ENCODE peak calls at places on chromosomes 6 and 20, in ten cellular contexts. A, I, V, R, H, G, B, X, P and L are unnamed samples.

GRCh38 chr20:2005831-2006426 is 12.1 kb upstream of the PDYN start:
- DNase-seq in A (peak), I (peak), V (peak), R (peak), H (peak), G (peak), B (peak), X (peak), P (peak), L (peak)

GRCh38 chr6:52333840-52334200 is 28.1 kb upstream of the PAQR8 start:
- DNase-seq in A (no peak), I (no peak), V (no peak), R (no peak), H (no peak), G (no peak), B (no peak), X (no peak), P (no peak), L (no peak)

GRCh38 chr6:85676086-85676729 is 33.5 kb upstream of the SYNCRIP start:
- DNase-seq in A (no peak), I (no peak), V (no peak), R (no peak), H (no peak), G (no peak), B (no peak), X (no peak), P (no peak), L (no peak)

GRCh38 chr6:34671801-34672656 is 24.5 kb downstream of the ILRUN start:
- DNase-seq in A (no peak), I (no peak), V (no peak), R (no peak), H (peak), G (no peak), B (no peak), X (no peak), P (no peak), L (no peak)

GRCh38 chr20:43941476-43942212 is 27.0 kb downstream of the TOX2 start:
- DNase-seq in A (no peak), I (no peak), V (no peak), R (no peak), H (peak), G (no peak), B (no peak), X (no peak), P (no peak), L (no peak)

GRCh38 chr6:154319231-154319858 is 37.3 kb downstream of the IPCEF1 start:
- DNase-seq in A (peak), I (no peak), V (peak), R (no peak), H (no peak), G (no peak), B (no peak), X (no peak), P (peak), L (no peak)

GRCh38 chr20:18728165-18728866 is 85.3 kb upstream of the SCP2D1 start:
- DNase-seq in A (no peak), I (no peak), V (no peak), R (no peak), H (no peak), G (no peak), B (no peak), X (no peak), P (no peak), L (no peak)

GRCh38 chr6:89243331-89243629 is 26.1 kb upstream of the GABRR1 start:
- DNase-seq in A (no peak), I (no peak), V (no peak), R (no peak), H (no peak), G (no peak), B (no peak), X (no peak), P (no peak), L (no peak)

GRCh38 chr20:35001596-35002362 is 46.1 kb downstream of the MYH7B start:
- DNase-seq in A (no peak), I (no peak), V (no peak), R (no peak), H (no peak), G (no peak), B (no peak), X (peak), P (no peak), L (no peak)
- TF ChIP-seq CTCF in A (peak), I (no peak), V (peak), R (no peak), H (peak), G (peak), B (no peak), X (peak), P (peak), L (peak)

GRCh38 chr6:133040025-133040838 is 200.9 kb upstream of the EYA4 start:
- DNase-seq in A (no peak), I (peak), V (no peak), R (no peak), H (no peak), G (no peak), B (no peak), X (no peak), P (peak), L (no peak)
- TF ChIP-seq CTCF in A (peak), I (no peak), V (peak), R (no peak), H (no peak), G (peak), B (no peak), X (peak), P (peak), L (peak)

GRCh38 chr20:51810155-51811039 is 8.1 kb upstream of the SALL4 start:
- DNase-seq in A (no peak), I (no peak), V (no peak), R (no peak), H (no peak), G (no peak), B (no peak), X (no peak), P (no peak), L (no peak)
- TF ChIP-seq CTCF in A (no peak), I (peak), V (no peak), R (no peak), H (no peak), G (peak), B (no peak), X (no peak), P (peak), L (peak)

DNA sequence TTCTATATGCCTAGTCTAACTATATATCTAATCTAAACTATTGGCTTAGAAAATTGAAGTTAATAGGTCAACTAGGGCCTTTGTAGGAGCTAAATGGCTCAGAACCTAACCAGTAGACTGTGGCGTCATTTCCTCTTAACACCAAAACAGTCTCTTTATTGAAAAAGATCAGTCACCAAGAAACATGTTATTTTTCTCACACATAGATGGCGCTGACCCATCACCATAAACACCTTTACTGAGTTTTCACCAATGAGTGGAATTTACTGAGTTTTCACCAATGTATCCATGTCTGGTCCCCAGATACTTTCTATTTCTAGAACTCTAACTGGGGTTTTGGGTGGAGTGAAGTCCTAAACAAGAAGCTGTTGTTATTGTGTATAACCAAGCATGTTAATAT is 636.0 kb downstream of the BCKDHB start:
- DNase-seq in A (no peak), I (peak), V (no peak), R (no peak), H (no peak), G (no peak), B (no peak), X (no peak), P (peak), L (no peak)
- TF ChIP-seq CTCF in A (peak), I (peak), V (peak), R (no peak), H (no peak), G (peak), B (no peak), X (no peak), P (peak), L (peak)

GRCh38 chr20:34129518-34130162 is 17.6 kb upstream of the EIF2S2 start:
- DNase-seq in A (peak), I (peak), V (peak), R (peak), H (peak), G (peak), B (peak), X (peak), P (peak), L (no peak)
- TF ChIP-seq CTCF in A (peak), I (peak), V (peak), R (peak), H (peak), G (peak), B (peak), X (peak), P (peak), L (peak)

DNA sequence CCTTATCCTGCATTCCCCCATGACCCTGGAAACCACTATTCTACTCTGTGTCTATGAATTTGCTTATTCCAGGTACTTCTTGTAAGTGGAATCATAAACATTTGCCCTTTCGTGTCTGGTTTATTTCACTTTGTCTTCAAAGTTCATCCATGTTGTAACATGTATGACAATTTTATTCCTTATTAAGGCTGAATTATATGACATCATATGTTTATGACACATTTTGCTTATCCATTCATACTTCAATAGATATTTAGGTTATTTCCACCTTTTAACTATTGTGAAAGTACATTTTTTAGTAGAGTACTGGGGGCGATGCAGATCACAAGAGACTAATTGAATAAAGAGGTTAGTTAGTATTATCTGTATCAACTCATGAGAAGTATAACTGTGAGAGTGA is 591.6 kb downstream of the UTRN start:
- DNase-seq in A (no peak), I (no peak), V (no peak), R (no peak), H (no peak), G (no peak), B (no peak), X (no peak), P (no peak), L (no peak)
- TF ChIP-seq CTCF in A (no peak), I (no peak), V (no peak), R (no peak), H (no peak), G (no peak), B (no peak), X (no peak), P (no peak), L (no peak)

GRCh38 chr20:58500256-58500655 is 14.9 kb downstream of the APCDD1L start:
- DNase-seq in A (no peak), I (no peak), V (no peak), R (no peak), H (no peak), G (no peak), B (no peak), X (no peak), P (no peak), L (no peak)

GRCh38 chr20:58497076-58497665 is 18.0 kb downstream of the APCDD1L start:
- DNase-seq in A (no peak), I (no peak), V (no peak), R (no peak), H (no peak), G (no peak), B (no peak), X (no peak), P (no peak), L (no peak)

GRCh38 chr20:58497911-58498310 is 17.3 kb downstream of the APCDD1L start:
- DNase-seq in A (no peak), I (no peak), V (no peak), R (no peak), H (no peak), G (no peak), B (no peak), X (no peak), P (no peak), L (no peak)

GRCh38 chr20:58496429-58496769 is 18.8 kb downstream of the APCDD1L start:
- DNase-seq in A (no peak), I (no peak), V (no peak), R (no peak), H (no peak), G (no peak), B (no peak), X (no peak), P (no peak), L (no peak)

GRCh38 chr20:58498445-58499068 is 16.6 kb downstream of the APCDD1L start:
- DNase-seq in A (no peak), I (no peak), V (no peak), R (no peak), H (no peak), G (no peak), B (no peak), X (no peak), P (no peak), L (no peak)
- TF ChIP-seq CTCF in A (no peak), I (no peak), V (no peak), R (no peak), H (no peak), G (no peak), B (no peak), X (no peak), P (no peak), L (no peak)

DNA sequence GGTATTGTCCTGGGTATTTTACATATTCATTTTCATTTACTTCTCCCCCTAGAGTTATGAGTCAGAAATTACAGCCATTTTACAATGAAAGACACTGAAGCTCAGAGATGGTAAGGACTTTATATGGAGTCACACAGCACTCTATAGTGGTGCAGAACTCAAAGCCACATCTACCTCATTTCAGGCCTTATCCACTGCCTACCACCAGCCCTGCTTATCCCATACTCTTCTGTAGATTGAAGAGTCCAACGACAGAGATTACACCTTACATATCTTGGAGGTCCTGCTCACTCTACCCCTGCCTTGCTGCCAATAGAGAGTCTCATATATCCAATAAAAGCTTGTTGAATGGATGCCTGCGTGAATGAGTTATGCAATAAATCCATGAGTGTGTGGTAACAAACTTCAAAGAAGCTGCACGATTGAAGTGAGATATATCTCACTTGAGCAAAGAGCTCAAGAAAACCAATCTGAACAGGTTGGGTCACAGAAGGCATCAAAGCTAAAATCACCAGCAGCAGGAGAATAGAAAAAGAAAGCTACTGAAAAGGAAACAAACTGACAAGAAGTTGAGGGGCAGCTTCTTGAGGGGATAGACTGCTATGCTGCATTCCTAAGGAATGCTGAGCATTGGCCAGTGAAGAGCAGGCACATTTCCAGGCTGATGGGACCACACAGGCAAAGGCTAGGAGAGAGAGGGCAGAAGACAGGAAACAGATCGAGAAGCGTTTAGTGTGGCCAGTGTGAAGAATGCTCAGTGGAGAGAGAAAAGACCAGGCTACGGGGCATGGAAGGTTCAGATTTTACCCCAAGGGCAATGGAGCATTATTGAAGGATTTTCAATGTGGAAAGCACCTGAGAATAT is 585.6 kb downstream of the DHX35 start:
- DNase-seq in A (no peak), I (no peak), V (no peak), R (no peak), H (no peak), G (no peak), B (no peak), X (no peak), P (no peak), L (no peak)
- TF ChIP-seq CTCF in A (no peak), I (peak), V (no peak), R (no peak), H (no peak), G (no peak), B (no peak), X (no peak), P (no peak), L (peak)

GRCh38 chr6:38504996-38505395 is 134.7 kb downstream of the BTBD9 start:
- DNase-seq in A (no peak), I (no peak), V (no peak), R (no peak), H (no peak), G (no peak), B (no peak), X (no peak), P (no peak), L (no peak)
- TF ChIP-seq CTCF in A (no peak), I (no peak), V (no peak), R (no peak), H (no peak), G (no peak), B (no peak), X (no peak), P (no peak), L (no peak)